ENCODE peak calls at places on chromosomes 13 and 19, in ten cellular contexts. B, V, Q, G, F, J, A, X, L and S are unnamed samples.
A peak's percentile ranks its signal among the peaks of the same experiment; 100 is the strongest.

GRCh38 chr13:28792992-28793391 is 27.1 kb upstream of the MTUS2 start:
- DNase-seq in V (no peak), L (no peak), J (no peak), B (no peak), X (no peak), F (no peak), Q (no peak), G (no peak), A (no peak), S (no peak)

GRCh38 chr13:26050568-26051230 is 1.1 kb downstream of the SHISA2 start:
- DNase-seq in J (peak; percentile 29), X (peak; percentile 30), B (peak; percentile 77), L (no peak), A (peak; percentile 49), F (no peak), V (no peak), Q (peak; percentile 13), G (peak; percentile 45), S (peak; percentile 12)

GRCh38 chr19:10812902-10813404 is 23.1 kb downstream of the TMED1 start:
- DNase-seq in X (no peak), V (no peak), B (no peak), F (peak; percentile 40), L (no peak), A (peak; percentile 33), G (peak; percentile 72), Q (no peak), J (no peak), S (no peak)

GRCh38 chr19:15672580-15673175 is at the start of gene CYP4F12:
- DNase-seq in X (no peak), J (peak; percentile 17), A (peak; percentile 84), G (peak; percentile 11), V (peak; percentile 10), F (no peak), B (no peak), L (peak; percentile 97), Q (peak; percentile 21), S (no peak)

GRCh38 chr19:49390131-49390977 is 2.3 kb downstream of the KASH5 start:
- DNase-seq in A (no peak), F (no peak), J (no peak), V (no peak), L (no peak), X (no peak), Q (no peak), B (no peak), G (no peak), S (no peak)

GRCh38 chr19:55467236-55468053 is 2.9 kb upstream of the C19orf85 start:
- DNase-seq in J (peak; percentile 54), Q (peak; percentile 72), X (no peak), B (peak; percentile 70), L (peak; percentile 62), V (peak; percentile 57), F (no peak), A (peak; percentile 75), G (peak; percentile 76), S (no peak)

GRCh38 chr13:102596147-102597028 is at the start of gene TPP2:
- DNase-seq in L (peak; percentile 99), G (peak; percentile 99), F (peak; percentile 96), J (peak; percentile 97), Q (peak; percentile 98), A (peak; percentile 100), V (peak; percentile 97), B (peak; percentile 99), X (peak; percentile 96), S (peak; percentile 58)

GRCh38 chr13:37526710-37527446 is 71.7 kb downstream of the POSTN start:
- DNase-seq in F (no peak), G (no peak), X (no peak), L (no peak), V (no peak), Q (no peak), J (no peak), B (no peak), A (no peak), S (no peak)

GRCh38 chr19:14536926-14537692 is 7.7 kb downstream of the TECR start:
- DNase-seq in L (peak; percentile 91), V (no peak), Q (no peak), B (peak; percentile 95), J (peak; percentile 35), F (no peak), G (peak; percentile 87), X (peak; percentile 83), A (peak; percentile 87), S (no peak)

GRCh38 chr13:49308104-49308875 is 60.6 kb downstream of the CDADC1 start:
- DNase-seq in B (no peak), X (no peak), J (no peak), A (peak; percentile 86), G (peak; percentile 28), Q (no peak), V (no peak), F (peak; percentile 73), L (peak; percentile 63), S (peak; percentile 18)

GRCh38 chr13:37868691-37869505 is 674 bp downstream of the TRPC4 start:
- DNase-seq in J (no peak), A (no peak), L (no peak), Q (no peak), X (peak; percentile 31), B (peak; percentile 71), F (no peak), G (peak; percentile 8), V (no peak), S (no peak)

GRCh38 chr19:15404780-15405211 is 14.0 kb downstream of the AKAP8L start:
- DNase-seq in B (no peak), J (no peak), L (no peak), Q (no peak), X (no peak), V (no peak), F (no peak), G (no peak), A (no peak), S (no peak)

GRCh38 chr13:98998831-98999634 is 21.2 kb upstream of the DOCK9 start:
- DNase-seq in B (no peak), Q (no peak), J (peak; percentile 66), X (no peak), L (no peak), V (peak; percentile 9), F (no peak), G (no peak), A (no peak), S (no peak)

GRCh38 chr19:38095411-38096308 is 128.4 kb downstream of the DPF1 start:
- DNase-seq in Q (peak; percentile 30), G (peak; percentile 78), A (peak; percentile 77), B (peak; percentile 89), L (peak; percentile 74), J (peak; percentile 30), V (peak; percentile 24), X (peak; percentile 67), F (peak; percentile 16), S (peak; percentile 14)

GRCh38 chr13:51148952-51149573 is 38.0 kb upstream of the C13orf42 start:
- DNase-seq in J (no peak), F (no peak), X (peak; percentile 51), L (no peak), B (peak; percentile 82), Q (no peak), G (peak; percentile 62), A (no peak), V (no peak), S (peak; percentile 32)

GRCh38 chr19:5960005-5961001 is 17.6 kb downstream of the RANBP3 start:
- DNase-seq in A (no peak), L (no peak), Q (no peak), G (no peak), B (no peak), X (no peak), V (no peak), J (no peak), F (no peak), S (no peak)

GRCh38 chr19:3098141-3098514 is 4.0 kb downstream of the GNA11 start:
- DNase-seq in B (no peak), F (no peak), J (no peak), V (no peak), Q (no peak), A (no peak), G (no peak), L (peak; percentile 57), X (no peak), S (no peak)

GRCh38 chr13:60755380-60756163 is 358.6 kb downstream of the TDRD3 start:
- DNase-seq in Q (no peak), A (no peak), F (no peak), L (no peak), B (peak; percentile 66), V (no peak), X (no peak), J (no peak), G (peak; percentile 30), S (peak; percentile 31)

GRCh38 chr13:80571346-80572307 is 230.7 kb upstream of the SPRY2 start:
- DNase-seq in Q (no peak), A (no peak), F (no peak), G (no peak), B (no peak), J (no peak), L (no peak), X (no peak), V (no peak), S (no peak)

GRCh38 chr13:30058429-30058828 is 208.0 kb upstream of the UBL3 start:
- DNase-seq in Q (no peak), J (no peak), G (no peak), F (no peak), V (no peak), X (no peak), L (no peak), A (no peak), B (no peak), S (no peak)

GRCh38 chr13:31522431-31522830 is 216.9 kb upstream of the RXFP2 start:
- DNase-seq in G (no peak), X (no peak), A (no peak), V (no peak), L (no peak), F (no peak), J (no peak), B (no peak), Q (no peak), S (no peak)

GRCh38 chr13:27442797-27443196 is 7.6 kb downstream of the MTIF3 start:
- DNase-seq in V (no peak), B (no peak), A (no peak), X (no peak), J (no peak), L (no peak), F (no peak), Q (no peak), G (peak; percentile 30), S (no peak)
- H3K27ac ChIP-seq in V (no peak overlapping the region), B (no peak overlapping the region), A (no peak overlapping the region), X (no peak overlapping the region), J (no peak overlapping the region), L (peak overlapping the region; percentile 39), F (no peak overlapping the region), Q (peak overlapping the region; percentile 53), G (peak overlapping the region; percentile 82), S (no peak overlapping the region)

GRCh38 chr19:18589380-18590272 is 1.0 kb downstream of the REX1BD start:
- DNase-seq in G (peak; percentile 89), J (no peak), A (peak; percentile 74), F (no peak), B (peak; percentile 90), L (peak; percentile 72), V (peak; percentile 64), X (peak; percentile 81), Q (peak; percentile 60), S (no peak)
- H3K27ac ChIP-seq in G (peak overlapping the region; percentile 81), J (peak overlapping the region; percentile 87), A (peak overlapping the region; percentile 84), F (peak overlapping the region; percentile 84), B (peak overlapping the region; percentile 66), L (peak overlapping the region; percentile 97), V (peak overlapping the region; percentile 88), X (peak overlapping the region; percentile 91), Q (peak overlapping the region; percentile 88), S (peak overlapping the region; percentile 87)

GRCh38 chr13:33026489-33027152 is 10.4 kb downstream of the KL start:
- DNase-seq in L (no peak), V (no peak), X (no peak), Q (no peak), B (no peak), J (no peak), G (no peak), F (no peak), A (no peak), S (no peak)
- H3K27ac ChIP-seq in L (no peak overlapping the region), V (no peak overlapping the region), X (no peak overlapping the region), Q (no peak overlapping the region), B (no peak overlapping the region), J (no peak overlapping the region), G (no peak overlapping the region), F (no peak overlapping the region), A (no peak overlapping the region), S (no peak overlapping the region)

GRCh38 chr13:112690242-112690943 is 555 bp downstream of the ATP11A start:
- DNase-seq in F (no peak), V (no peak), Q (peak; percentile 19), A (peak; percentile 46), L (peak; percentile 47), G (peak; percentile 63), X (no peak), J (peak; percentile 28), B (peak; percentile 81), S (no peak)
- H3K27ac ChIP-seq in F (peak overlapping the region; percentile 56), V (peak overlapping the region; percentile 33), Q (peak overlapping the region; percentile 88), A (peak overlapping the region; percentile 91), L (peak overlapping the region; percentile 85), G (peak overlapping the region; percentile 97), X (peak overlapping the region; percentile 83), J (peak overlapping the region; percentile 49), B (peak overlapping the region; percentile 40), S (peak overlapping the region; percentile 82)